ENCODE peak calls at places on chromosomes 5 and 9, in nine cellular contexts. U, B, H, M, I, S, J, V and K are unnamed samples.

GRCh38 chr5:14737309-14737708 is 72.8 kb downstream of the OTULIN start:
- DNase-seq in U (no peak), V (no peak), B (no peak), M (no peak), S (no peak), I (no peak), H (no peak), J (no peak), K (no peak)

GRCh38 chr5:91219141-91219802 is 163.8 kb downstream of the ARRDC3 start:
- DNase-seq in I (peak; percentile 46), H (peak; percentile 37), J (peak; percentile 86), V (no peak), U (peak; percentile 55), M (peak; percentile 48), S (peak; percentile 73), B (no peak), K (no peak)

GRCh38 chr5:57002959-57003485 is 51.1 kb upstream of the MIER3 start:
- DNase-seq in B (no peak), J (no peak), I (no peak), U (no peak), M (no peak), S (no peak), V (no peak), H (no peak), K (no peak)

GRCh38 chr9:84166828-84167400 is 173.6 kb downstream of the SLC28A3 start:
- DNase-seq in U (no peak), I (no peak), B (no peak), V (no peak), J (no peak), M (no peak), S (no peak), H (no peak), K (no peak)

GRCh38 chr9:133729646-133730281 is 8.4 kb downstream of the SARDH start:
- DNase-seq in H (no peak), S (no peak), V (peak; percentile 28), M (peak; percentile 21), J (no peak), B (no peak), U (no peak), I (no peak), K (no peak)

GRCh38 chr9:89923961-89924504 is 319.2 kb downstream of the GADD45G start:
- DNase-seq in H (no peak), I (no peak), B (no peak), J (no peak), M (peak; percentile 38), U (no peak), V (no peak), S (no peak), K (no peak)

GRCh38 chr5:147307170-147307569 is 72.3 kb downstream of the STK32A start:
- DNase-seq in I (no peak), B (no peak), V (no peak), M (no peak), S (no peak), U (no peak), H (peak; percentile 13), J (no peak), K (no peak)

GRCh38 chr5:107670028-107670926 is 460 bp downstream of the EFNA5 start:
- DNase-seq in M (peak; percentile 50), V (no peak), U (no peak), B (peak; percentile 52), I (peak; percentile 31), S (no peak), J (peak; percentile 72), H (no peak), K (peak; percentile 42)

GRCh38 chr9:99565203-99565602 is 256.5 kb upstream of the NR4A3 start:
- DNase-seq in B (no peak), S (no peak), V (peak; percentile 40), J (no peak), I (no peak), H (no peak), M (no peak), U (no peak), K (no peak)

GRCh38 chr5:95842955-95843544 is 20.5 kb upstream of the GLRX start:
- DNase-seq in J (no peak), M (peak; percentile 84), U (peak; percentile 82), H (peak; percentile 72), V (peak; percentile 53), S (peak; percentile 43), B (peak; percentile 81), I (peak; percentile 92), K (peak; percentile 73)

GRCh38 chr5:109247943-109248342 is 161.8 kb downstream of the PJA2 start:
- DNase-seq in J (no peak), B (no peak), S (no peak), M (no peak), H (no peak), V (no peak), U (no peak), I (no peak), K (peak; percentile 46)

GRCh38 chr5:57316798-57317327 is 143.0 kb downstream of the GPBP1 start:
- DNase-seq in B (no peak), J (peak; percentile 86), V (no peak), M (no peak), S (peak; percentile 78), U (peak; percentile 23), I (no peak), H (peak; percentile 75), K (peak; percentile 25)

GRCh38 chr5:171599396-171599795 is 179.9 kb downstream of the FGF18 start:
- DNase-seq in B (no peak), J (peak; percentile 22), U (no peak), H (no peak), S (no peak), V (no peak), M (no peak), I (no peak), K (no peak)

GRCh38 chr5:139849942-139850341 is 54.3 kb downstream of the PSD2 start:
- DNase-seq in J (no peak), S (peak; percentile 0), U (no peak), V (no peak), M (no peak), I (no peak), H (no peak), B (no peak), K (no peak)

GRCh38 chr5:124453221-124454032 is 293.0 kb downstream of the ZNF608 start:
- DNase-seq in V (no peak), B (no peak), M (no peak), S (peak; percentile 53), I (no peak), H (peak; percentile 8), U (peak; percentile 44), J (peak; percentile 76), K (peak; percentile 16)

GRCh38 chr9:97373311-97373710 is 38.6 kb upstream of the TDRD7 start:
- DNase-seq in H (no peak), J (no peak), B (no peak), U (no peak), M (no peak), I (no peak), V (no peak), S (no peak), K (no peak)

GRCh38 chr9:89719202-89719601 is 114.4 kb downstream of the GADD45G start:
- DNase-seq in V (no peak), M (no peak), U (no peak), S (no peak), B (no peak), I (no peak), J (no peak), H (no peak), K (no peak)

GRCh38 chr5:72842816-72843215 is 26.4 kb downstream of the TNPO1 start:
- DNase-seq in M (no peak), H (peak; percentile 78), U (peak; percentile 42), S (no peak), V (no peak), B (no peak), J (peak; percentile 82), I (no peak), K (peak; percentile 18)
- TF ChIP-seq CTCF in M (no peak), H (peak; percentile 57), U (no peak), S (no peak), V (no peak), B (no peak), J (no peak), I (no peak), K (no peak)

DNA sequence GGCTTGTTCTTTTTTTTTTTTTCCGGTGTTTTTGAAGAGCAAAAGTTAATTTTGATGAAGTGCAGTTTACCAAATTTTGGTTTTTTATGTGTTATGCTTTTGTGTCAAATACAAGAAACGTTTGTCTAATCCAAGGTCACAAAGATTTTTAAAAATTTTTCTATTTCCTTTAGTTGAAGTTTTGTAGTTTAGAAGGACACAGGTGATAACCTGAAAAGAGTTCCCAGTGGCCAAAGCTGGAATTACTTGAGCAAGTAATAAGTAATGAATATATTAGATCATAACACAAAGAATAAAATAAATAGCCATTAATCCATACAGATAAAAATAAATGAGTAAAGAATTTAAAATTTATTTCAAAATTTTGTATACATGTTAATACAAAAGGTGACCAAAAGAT is 71.5 kb downstream of the FCHO2 start:
- DNase-seq in H (no peak), J (peak; percentile 9), M (no peak), I (no peak), S (no peak), V (no peak), B (no peak), U (no peak), K (no peak)
- TF ChIP-seq CTCF in H (peak; percentile 66), J (no peak), M (no peak), I (no peak), S (peak; percentile 22), V (peak; percentile 5), B (no peak), U (no peak), K (no peak)

GRCh38 chr9:112970939-112971338 is 41.1 kb downstream of the ZNF883 start:
- DNase-seq in J (peak; percentile 26), B (no peak), S (peak; percentile 3), V (no peak), I (no peak), M (no peak), U (no peak), H (peak; percentile 16), K (no peak)
- TF ChIP-seq CTCF in J (no peak), B (no peak), S (peak; percentile 31), V (no peak), I (no peak), M (no peak), U (no peak), H (peak; percentile 55), K (no peak)

DNA sequence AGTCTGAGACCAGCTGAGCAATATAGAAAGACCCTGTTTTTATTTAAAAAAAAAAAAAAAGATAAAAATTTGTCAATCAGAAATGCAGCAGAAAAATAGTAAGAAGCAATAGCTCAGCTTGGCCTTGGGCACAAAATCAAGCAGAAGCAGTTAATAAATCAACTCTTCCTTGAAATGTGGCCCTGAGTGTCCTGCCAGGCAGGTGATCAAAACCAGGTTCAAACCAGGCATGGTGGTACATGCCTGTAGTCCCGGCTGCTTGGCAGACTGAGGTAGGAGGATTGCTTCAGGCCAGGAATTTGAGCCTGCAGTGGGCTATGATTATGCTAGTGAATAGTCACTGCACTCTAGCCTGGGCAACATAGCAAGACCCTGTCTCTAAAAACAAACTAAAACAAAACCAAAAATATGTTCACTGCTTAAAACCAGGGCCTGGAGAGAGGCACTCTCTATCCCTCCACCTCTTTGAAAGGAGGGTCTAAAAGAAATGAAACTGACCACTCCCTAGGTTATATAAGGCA is 27.9 kb upstream of the KLF9 start:
- DNase-seq in V (no peak), H (no peak), S (no peak), J (no peak), I (no peak), M (no peak), U (no peak), B (no peak), K (no peak)
- TF ChIP-seq CTCF in V (no peak), H (no peak), S (no peak), J (no peak), I (no peak), M (no peak), U (no peak), B (no peak), K (no peak)